ENCODE peak calls at places on chromosomes 5 and 9, in five cellular contexts. X is heart right ventricle, Y is lower lobe of right lung, S is pancreas, H is HepG2. F is an unnamed sample.

GRCh38 chr9:36999728-37000333 is 34.2 kb downstream of the PAX5 start:
- DNase-seq in X (no peak), Y (no peak), S (no peak), H (no peak), F (no peak)

GRCh38 chr9:131469951-131470350 is 32.8 kb upstream of the POMT1 start:
- DNase-seq in X (no peak), Y (no peak), S (peak; percentile 32), H (no peak), F (peak; percentile 37)

GRCh38 chr9:15277400-15278137 is 29.4 kb downstream of the TTC39B start:
- DNase-seq in X (no peak), Y (no peak), S (no peak), H (peak; percentile 15), F (no peak)

GRCh38 chr5:137510671-137511070 is 11.5 kb upstream of the SPOCK1 start:
- DNase-seq in X (no peak), Y (no peak), S (no peak), H (no peak), F (no peak)

GRCh38 chr5:88684136-88684500 is 198.9 kb downstream of the MEF2C start:
- DNase-seq in X (no peak), Y (no peak), S (no peak), H (no peak), F (no peak)

GRCh38 chr5:32190094-32190493 is 16.0 kb upstream of the GOLPH3 start:
- DNase-seq in X (peak; percentile 64), Y (no peak), S (no peak), H (no peak), F (no peak)

GRCh38 chr5:41143124-41143523 is 70.2 kb downstream of the C6 start:
- DNase-seq in X (no peak), Y (no peak), S (no peak), H (no peak), F (no peak)

GRCh38 chr5:150589791-150590601 is 50.5 kb upstream of the SYNPO start:
- DNase-seq in X (peak; percentile 83), Y (no peak), S (peak; percentile 75), H (peak; percentile 69), F (peak; percentile 69)

GRCh38 chr9:124834586-124834985 is 18.7 kb upstream of the WDR38 start:
- DNase-seq in X (no peak), Y (no peak), S (peak; percentile 52), H (no peak), F (no peak)

GRCh38 chr9:132622144-132622543 is 39.7 kb downstream of the BARHL1 start:
- DNase-seq in X (peak; percentile 23), Y (peak; percentile 68), S (no peak), H (no peak), F (no peak)

GRCh38 chr5:34686762-34687268 is 30.7 kb downstream of the RAI14 start:
- DNase-seq in X (peak; percentile 83), Y (peak; percentile 76), S (no peak), H (peak; percentile 86), F (peak; percentile 75)

GRCh38 chr9:81592890-81593271 is 96.5 kb downstream of the TLE1 start:
- DNase-seq in X (peak; percentile 68), Y (no peak), S (no peak), H (no peak), F (no peak)

GRCh38 chr5:23105021-23105420 is 251.9 kb upstream of the CDH12 start:
- DNase-seq in X (no peak), Y (no peak), S (no peak), H (no peak), F (no peak)

GRCh38 chr9:4615251-4615650 is 46.8 kb upstream of the PLPP6 start:
- DNase-seq in X (no peak), Y (no peak), S (no peak), H (no peak), F (no peak)

GRCh38 chr5:125106881-125107280 is 360.4 kb upstream of the ZNF608 start:
- DNase-seq in X (no peak), Y (no peak), S (no peak), H (no peak), F (no peak)

DNA sequence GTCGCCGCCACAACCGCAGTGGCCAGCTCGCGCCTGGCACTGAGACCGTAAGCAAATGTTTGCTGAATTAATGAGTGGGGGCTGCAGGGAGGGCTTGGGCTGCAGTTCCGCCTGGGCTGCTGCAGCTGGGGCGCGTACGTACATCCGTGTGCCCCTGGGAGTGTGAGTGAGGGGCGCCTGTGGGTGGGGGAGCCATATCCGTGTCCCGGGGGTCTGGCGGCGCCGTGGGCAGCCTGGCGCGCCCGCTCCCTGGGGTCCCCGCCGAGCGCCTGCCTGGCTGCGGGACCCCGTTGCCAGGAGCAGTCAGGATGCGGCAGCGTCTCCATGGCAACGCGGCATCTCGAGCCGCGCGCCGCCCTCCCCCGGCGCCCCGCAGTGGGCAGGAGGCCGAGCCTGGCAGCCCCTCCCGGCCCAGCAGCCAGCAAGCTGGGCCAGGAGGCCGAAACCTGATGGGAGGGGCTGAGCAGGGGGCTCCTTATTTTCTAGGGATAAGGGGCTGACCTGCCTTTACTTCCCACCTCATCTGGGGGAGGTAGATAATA is 31.3 kb upstream of the PSD2 start:
- DNase-seq in X (no peak), Y (no peak), S (no peak), H (no peak), F (no peak)
- H3K4me3 ChIP-seq in X (no peak overlapping the region), Y (no peak overlapping the region), S (no peak overlapping the region), H (no peak overlapping the region), F (no peak overlapping the region)

GRCh38 chr9:93130861-93131481 is 3.1 kb downstream of the NINJ1 start:
- DNase-seq in X (no peak), Y (no peak), S (peak; percentile 59), H (no peak), F (no peak)
- H3K4me1 ChIP-seq in X (peaks cover 86% of the 10 kb centered on the region), Y (peaks cover 89% of the 10 kb centered on the region), S (peaks cover 20% of the 10 kb centered on the region), H (peaks cover 84% of the 10 kb centered on the region), F (peaks cover 81% of the 10 kb centered on the region)

DNA sequence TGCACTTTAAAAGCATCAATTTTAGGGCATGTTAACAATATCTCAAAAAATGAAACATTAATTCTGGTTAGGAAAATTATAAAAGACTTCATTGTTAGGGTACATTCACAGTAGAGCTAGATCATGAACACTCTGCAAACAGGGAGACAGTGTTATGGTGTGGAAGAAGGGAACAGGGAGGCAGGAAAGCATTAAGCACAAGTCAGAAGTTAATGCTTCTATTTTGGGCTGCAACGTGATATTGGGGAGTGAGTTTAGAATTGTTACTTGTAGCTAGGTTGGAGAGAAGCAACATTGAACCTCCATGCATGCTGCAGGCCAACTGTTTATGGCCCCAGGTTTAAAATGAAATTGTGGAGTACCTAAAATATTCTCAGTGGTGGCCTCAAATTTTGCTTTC is 278.1 kb upstream of the NMUR2 start:
- DNase-seq in X (no peak), Y (no peak), S (no peak), H (no peak), F (no peak)
- H3K9me3 ChIP-seq in X (peaks cover 6% of the 10 kb centered on the region), Y (no peaks in the 10 kb centered on the region), S (no peaks in the 10 kb centered on the region), H (peaks cover 95% of the 10 kb centered on the region), F (no peaks in the 10 kb centered on the region)

GRCh38 chr5:14675309-14675708 is 10.8 kb downstream of the OTULIN start:
- DNase-seq in X (no peak), Y (no peak), S (no peak), H (no peak), F (no peak)
- H3K4me3 ChIP-seq in X (no peak overlapping the region), Y (no peak overlapping the region), S (no peak overlapping the region), H (no peak overlapping the region), F (no peak overlapping the region)

DNA sequence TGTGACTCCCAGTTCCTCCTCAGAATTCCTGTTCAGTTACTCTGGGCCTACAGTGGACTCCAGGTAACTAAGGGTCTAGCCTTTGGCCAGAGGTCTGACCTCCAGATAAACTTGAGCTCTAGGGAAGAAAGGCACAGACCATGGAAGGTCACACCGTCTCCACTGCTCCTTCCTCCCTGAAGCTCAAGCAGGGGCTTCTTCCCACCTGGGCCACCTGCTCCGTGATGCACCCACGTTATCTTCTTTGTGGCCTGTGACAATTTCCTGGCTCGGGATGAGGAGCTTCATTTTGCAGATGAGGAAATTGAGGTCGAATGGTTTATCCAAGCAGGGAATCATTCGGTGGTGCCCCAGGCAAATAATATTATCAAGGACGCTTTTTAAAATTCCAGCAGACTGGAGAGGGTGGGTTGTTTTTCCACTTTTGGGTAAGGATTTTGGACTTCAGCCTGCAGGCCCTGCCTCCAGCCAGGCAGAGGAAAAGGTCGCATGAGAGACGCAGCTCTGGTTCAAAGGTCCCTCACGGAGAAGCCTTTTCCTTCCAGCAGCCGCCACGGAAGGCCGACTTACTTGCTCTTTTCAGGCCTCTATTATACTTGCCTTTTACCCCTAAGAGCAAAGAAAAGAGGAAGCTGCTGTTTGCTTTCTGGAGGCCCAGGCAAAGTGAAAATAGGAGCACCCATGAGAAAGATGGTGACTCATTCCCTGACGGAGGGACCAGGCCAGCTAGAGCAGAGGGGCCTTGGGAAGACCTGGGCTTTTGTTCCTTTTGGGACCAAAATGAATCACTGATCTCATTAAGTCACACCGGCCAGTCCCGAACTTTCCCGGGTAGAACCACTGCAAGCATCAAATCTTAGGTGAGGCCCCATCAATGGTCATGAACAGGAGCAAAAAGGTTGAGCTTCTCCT is 22.8 kb upstream of the DUSP1 start:
- DNase-seq in X (no peak), Y (peak; percentile 51), S (no peak), H (peak; percentile 70), F (peak; percentile 50)
- H3K4me1 ChIP-seq in X (peaks cover 41% of the 10 kb centered on the region), Y (peaks cover 77% of the 10 kb centered on the region), S (peaks cover 17% of the 10 kb centered on the region), H (peaks cover 97% of the 10 kb centered on the region), F (peaks cover 64% of the 10 kb centered on the region)

GRCh38 chr5:140796718-140797095 is 2.1 kb downstream of the PCDHA2 start:
- DNase-seq in X (no peak), Y (no peak), S (no peak), H (no peak), F (no peak)

GRCh38 chr5:140800816-140801493 is at the start of gene PCDHA3:
- DNase-seq in X (no peak), Y (no peak), S (no peak), H (peak; percentile 9), F (no peak)

GRCh38 chr5:140806834-140807775 is at the start of gene PCDHA4:
- DNase-seq in X (no peak), Y (no peak), S (peak; percentile 68), H (peak; percentile 9), F (peak; percentile 65)

GRCh38 chr5:140802781-140803271 is 2.0 kb downstream of the PCDHA3 start:
- DNase-seq in X (no peak), Y (no peak), S (peak; percentile 50), H (no peak), F (no peak)

DNA sequence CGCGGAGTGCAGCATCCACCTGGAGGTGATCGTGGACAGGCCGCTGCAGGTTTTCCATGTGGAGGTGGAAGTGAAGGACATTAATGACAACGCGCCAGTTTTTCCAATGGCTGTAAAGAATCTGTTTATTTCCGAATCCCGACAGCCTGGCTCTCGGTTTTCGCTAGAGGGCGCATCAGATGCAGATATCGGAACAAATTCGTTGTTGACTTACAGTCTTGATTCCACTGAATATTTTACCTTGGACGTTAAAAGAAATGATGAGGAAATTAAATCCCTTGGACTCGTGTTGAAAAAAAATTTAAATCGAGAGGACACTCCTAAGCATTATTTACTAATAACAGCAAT is 611 bp downstream of the PCDHA3 start:
- DNase-seq in X (no peak), Y (no peak), S (peak; percentile 38), H (no peak), F (no peak)
- H3K9me3 ChIP-seq in X (peaks cover 66% of the 10 kb centered on the region), Y (peaks cover 31% of the 10 kb centered on the region), S (peaks cover 8% of the 10 kb centered on the region), H (peaks cover 21% of the 10 kb centered on the region), F (no peaks in the 10 kb centered on the region)

GRCh38 chr5:9350301-9350797 is 195.5 kb downstream of the SEMA5A start:
- DNase-seq in X (no peak), Y (no peak), S (no peak), H (no peak), F (no peak)

GRCh38 chr5:9348296-9348996 is 197.4 kb downstream of the SEMA5A start:
- DNase-seq in X (no peak), Y (no peak), S (no peak), H (no peak), F (no peak)

GRCh38 chr5:9347032-9347431 is 198.8 kb downstream of the SEMA5A start:
- DNase-seq in X (no peak), Y (no peak), S (no peak), H (no peak), F (no peak)

GRCh38 chr5:9344751-9345240 is 201.1 kb downstream of the SEMA5A start:
- DNase-seq in X (no peak), Y (no peak), S (no peak), H (no peak), F (no peak)

GRCh38 chr5:9347541-9348295 is 198.2 kb downstream of the SEMA5A start:
- DNase-seq in X (no peak), Y (no peak), S (no peak), H (no peak), F (no peak)
- H3K4me3 ChIP-seq in X (no peak overlapping the region), Y (no peak overlapping the region), S (no peak overlapping the region), H (no peak overlapping the region), F (no peak overlapping the region)